ENCODE peak calls at places on chromosome 6, in four cellular contexts. I is AG09319, E is HuH-7.5, Q is activated B cell treated with CpG ODN at 0.5 μM for 24 hours. O is an unnamed sample.

GRCh38 chr6:75202676-75203131 is 3.1 kb downstream of the COL12A1 start:
- DNase-seq in E (no peak), I (no peak), Q (no peak), O (no peak)

GRCh38 chr6:145169726-145170125 is 565.6 kb downstream of the EPM2A start:
- DNase-seq in Q (no peak), I (no peak), E (no peak), O (no peak)

GRCh38 chr6:134375199-134375598 is 57.3 kb upstream of the SGK1 start:
- DNase-seq in Q (no peak), E (no peak), I (no peak), O (no peak)

GRCh38 chr6:81734500-81735140 is 17.9 kb downstream of the TENT5A start:
- DNase-seq in Q (no peak), I (no peak), E (no peak), O (no peak)

GRCh38 chr6:41786451-41787218 is 859 bp upstream of the TOMM6 start:
- DNase-seq in E (peak), Q (peak), I (peak), O (peak)

GRCh38 chr6:108687921-108688320 is 127.2 kb downstream of the FOXO3 start:
- DNase-seq in E (no peak), I (no peak), Q (no peak), O (no peak)

GRCh38 chr6:71698698-71699097 is 187.7 kb upstream of the RIMS1 start:
- DNase-seq in E (no peak), Q (no peak), I (no peak), O (no peak)

GRCh38 chr6:163383912-163384311 is 30.6 kb upstream of the QKI start:
- DNase-seq in Q (no peak), E (no peak), I (no peak), O (no peak)

GRCh38 chr6:109241199-109241598 is 141.1 kb downstream of the CD164 start:
- DNase-seq in Q (no peak), E (no peak), I (peak), O (no peak)

GRCh38 chr6:24545691-24546090 is 50.9 kb downstream of the ALDH5A1 start:
- DNase-seq in Q (no peak), E (no peak), I (no peak), O (no peak)

GRCh38 chr6:36592221-36592655 is 1.9 kb upstream of the SRSF3 start:
- DNase-seq in Q (no peak), E (no peak), I (no peak), O (no peak)

GRCh38 chr6:167662104-167662880 is 164.4 kb upstream of the AFDN start:
- DNase-seq in E (no peak), I (no peak), Q (no peak), O (no peak)

GRCh38 chr6:15371151-15371550 is 125.3 kb downstream of the JARID2 start:
- DNase-seq in E (no peak), Q (no peak), I (no peak), O (no peak)

GRCh38 chr6:48560408-48560807 is 449.4 kb upstream of the PTCHD4 start:
- DNase-seq in Q (no peak), I (no peak), E (no peak), O (no peak)

GRCh38 chr6:12748815-12749521 is 32.4 kb downstream of the PHACTR1 start:
- DNase-seq in Q (no peak), I (no peak), E (no peak), O (no peak)

GRCh38 chr6:42093582-42094329 is 43.4 kb downstream of the TAF8 start:
- DNase-seq in E (no peak), I (no peak), Q (no peak), O (no peak)

GRCh38 chr6:136084403-136084802 is 165.7 kb downstream of the MTFR2 start:
- DNase-seq in E (no peak), I (no peak), Q (no peak), O (no peak)

GRCh38 chr6:133286765-133287164 is 45.6 kb downstream of the EYA4 start:
- DNase-seq in I (no peak), Q (no peak), E (no peak), O (no peak)

GRCh38 chr6:11143394-11144371 is 32.2 kb upstream of the ERVFRD-1 start:
- DNase-seq in Q (no peak), E (no peak), I (peak), O (no peak)

GRCh38 chr6:18477301-18477941 is 90.3 kb downstream of the RNF144B start:
- DNase-seq in E (no peak), Q (no peak), I (no peak), O (no peak)

GRCh38 chr6:121835662-121836061 is 400.2 kb downstream of the GJA1 start:
- DNase-seq in Q (no peak), I (no peak), E (no peak), O (no peak)

GRCh38 chr6:36827261-36828079 is 11.8 kb downstream of the CPNE5 start:
- DNase-seq in Q (no peak), E (no peak), I (no peak), O (no peak)

GRCh38 chr6:87848616-87849015 is 146.6 kb upstream of the AKIRIN2 start:
- DNase-seq in Q (no peak), I (no peak), E (no peak), O (no peak)

GRCh38 chr6:41651246-41651961 is 13.1 kb downstream of the MDFI start:
- DNase-seq in E (no peak), I (no peak), Q (no peak), O (no peak)

GRCh38 chr6:37717836-37718251 is 20.2 kb upstream of the MDGA1 start:
- DNase-seq in E (no peak), Q (no peak), I (no peak), O (no peak)

GRCh38 chr6:43271103-43271815 is 26.8 kb upstream of the SLC22A7 start:
- DNase-seq in I (no peak), Q (peak), E (no peak), O (no peak)

GRCh38 chr6:37867756-37868446 is 48.4 kb downstream of the ZFAND3 start:
- DNase-seq in I (no peak), Q (no peak), E (no peak), O (no peak)

GRCh38 chr6:1774541-1774940 is 164.8 kb downstream of the FOXC1 start:
- DNase-seq in I (no peak), Q (no peak), E (no peak), O (no peak)

GRCh38 chr6:144932621-144933020 is 647.5 kb downstream of the UTRN start:
- DNase-seq in I (no peak), E (no peak), Q (no peak), O (no peak)

GRCh38 chr6:79071547-79071946 is 6.5 kb downstream of the PHIP start:
- DNase-seq in Q (no peak), E (no peak), I (no peak), O (no peak)

GRCh38 chr6:99013661-99014458 is 66.1 kb upstream of the FBXL4 start:
- DNase-seq in E (no peak), Q (no peak), I (no peak), O (no peak)

GRCh38 chr6:144893737-144894151 is 608.6 kb downstream of the UTRN start:
- DNase-seq in E (no peak), I (no peak), Q (no peak), O (no peak)

GRCh38 chr6:164243949-164244348 is 829.4 kb downstream of the QKI start:
- DNase-seq in E (no peak), Q (no peak), I (no peak), O (no peak)

GRCh38 chr6:144710207-144710606 is 425.1 kb downstream of the UTRN start:
- DNase-seq in Q (no peak), E (no peak), I (peak), O (no peak)

GRCh38 chr6:42993445-42993844 is 9.1 kb downstream of the PPP2R5D start:
- DNase-seq in E (no peak), I (no peak), Q (no peak), O (no peak)

GRCh38 chr6:9699890-9700289 is 715.0 kb downstream of the TFAP2A start:
- DNase-seq in I (peak), Q (no peak), E (no peak), O (no peak)

GRCh38 chr6:36285797-36286196 is 15.9 kb downstream of the PNPLA1 start:
- DNase-seq in I (no peak), E (no peak), Q (no peak), O (no peak)

GRCh38 chr6:111888928-111889696 is 15.9 kb upstream of the FYN start:
- DNase-seq in Q (no peak), E (peak), I (no peak), O (no peak)

O was measured in central memory CD4-positive, alpha-beta T cell.